ENCODE peak calls at places on chromosomes 1 and 21, in six cellular contexts. W, F, J, C, L and H are unnamed samples.

GRCh38 chr1:12215118-12215517 is 14.7 kb upstream of the VPS13D start:
- DNase-seq in W (no peak), C (no peak), L (no peak), F (no peak), J (no peak), H (no peak)

GRCh38 chr1:58884706-58885661 is 101.1 kb upstream of the JUN start:
- DNase-seq in F (no peak), J (no peak), W (peak), C (no peak), L (no peak), H (no peak)

GRCh38 chr1:51230501-51231078 is 5.5 kb upstream of the RNF11 start:
- DNase-seq in L (no peak), W (no peak), C (no peak), J (no peak), F (no peak), H (no peak)

GRCh38 chr1:77412069-77412793 is 130.4 kb downstream of the AK5 start:
- DNase-seq in C (peak), F (peak), L (peak), W (no peak), J (no peak), H (no peak)

GRCh38 chr21:14736162-14736561 is 190.0 kb upstream of the SAMSN1 start:
- DNase-seq in L (no peak), J (no peak), W (no peak), F (no peak), C (peak), H (peak)

GRCh38 chr1:145690587-145691558 is 16.3 kb downstream of the PDZK1 start:
- DNase-seq in C (no peak), W (no peak), J (peak), L (peak), F (peak), H (peak)

GRCh38 chr1:234973426-234974250 is 155.0 kb downstream of the TOMM20 start:
- DNase-seq in C (no peak), J (no peak), L (no peak), W (no peak), F (no peak), H (no peak)

GRCh38 chr21:35578350-35578782 is 482.0 kb downstream of the SETD4 start:
- DNase-seq in C (no peak), J (no peak), F (peak), L (peak), W (no peak), H (no peak)

GRCh38 chr1:53643061-53643880 is 95.7 kb downstream of the GLIS1 start:
- DNase-seq in J (no peak), L (no peak), C (no peak), W (no peak), F (no peak), H (no peak)

GRCh38 chr1:53575948-53576305 is 116.7 kb downstream of the DMRTB1 start:
- DNase-seq in F (no peak), J (no peak), C (no peak), L (no peak), W (no peak), H (no peak)

GRCh38 chr1:180500689-180501088 is 1.7 kb downstream of the ACBD6 start:
- DNase-seq in F (no peak), C (no peak), J (no peak), W (no peak), L (no peak), H (no peak)

GRCh38 chr1:10795305-10796021 is 983 bp downstream of the CASZ1 start:
- DNase-seq in W (peak), J (no peak), C (no peak), L (no peak), F (peak), H (no peak)

GRCh38 chr1:165383067-165383466 is 26.6 kb upstream of the LMX1A start:
- DNase-seq in W (no peak), C (no peak), J (no peak), L (peak), F (peak), H (no peak)

GRCh38 chr1:80882552-80882951 is 918.2 kb upstream of the ADGRL2 start:
- DNase-seq in W (no peak), C (no peak), L (peak), F (peak), J (no peak), H (no peak)

GRCh38 chr1:183027031-183027430 is 3.8 kb downstream of the LAMC1 start:
- DNase-seq in J (no peak), L (no peak), F (no peak), W (no peak), C (no peak), H (no peak)

GRCh38 chr1:193458628-193459027 is 272.2 kb upstream of the B3GALT2 start:
- DNase-seq in W (no peak), F (no peak), C (no peak), J (no peak), L (no peak), H (no peak)

GRCh38 chr1:43822040-43822439 is 111.6 kb upstream of the ARTN start:
- DNase-seq in F (peak), J (no peak), L (peak), C (no peak), W (no peak), H (no peak)

GRCh38 chr21:42750737-42751530 is 97.5 kb downstream of the PDE9A start:
- DNase-seq in L (no peak), F (no peak), C (no peak), J (no peak), W (no peak), H (no peak)

GRCh38 chr1:60972841-60973364 is 109.5 kb upstream of the NFIA start:
- DNase-seq in L (peak), W (no peak), J (no peak), F (peak), C (no peak), H (no peak)

GRCh38 chr1:88740784-88741183 is 56.7 kb downstream of the PKN2 start:
- DNase-seq in W (no peak), F (peak), L (peak), C (no peak), J (no peak), H (no peak)

GRCh38 chr1:213122514-213122929 is 71.5 kb downstream of the RPS6KC1 start:
- DNase-seq in F (peak), C (peak), W (no peak), L (peak), J (no peak), H (peak)

GRCh38 chr21:26715878-26716506 is 129.2 kb downstream of the ADAMTS1 start:
- DNase-seq in W (peak), L (peak), F (peak), C (peak), J (no peak), H (no peak)

GRCh38 chr1:160146107-160146506 is 5.3 kb upstream of the ATP1A4 start:
- DNase-seq in L (no peak), C (no peak), J (no peak), W (no peak), F (no peak), H (no peak)

GRCh38 chr1:101128211-101128727 is 102.7 kb upstream of the DPH5 start:
- DNase-seq in L (no peak), C (peak), F (no peak), W (no peak), J (peak), H (peak)

GRCh38 chr1:192984058-192984457 is 75.1 kb downstream of the UCHL5 start:
- DNase-seq in L (no peak), J (no peak), W (no peak), F (no peak), C (no peak), H (no peak)

GRCh38 chr1:176517484-176517883 is 54.5 kb downstream of the PAPPA2 start:
- DNase-seq in L (no peak), F (no peak), J (no peak), W (no peak), C (no peak), H (no peak)

GRCh38 chr1:172359531-172359991 is 60.9 kb upstream of the C1orf105 start:
- DNase-seq in J (no peak), F (peak), C (no peak), W (peak), L (peak), H (no peak)

GRCh38 chr1:5648410-5649165 is 343.6 kb downstream of the NPHP4 start:
- DNase-seq in C (peak), W (no peak), J (no peak), L (no peak), F (peak), H (no peak)

GRCh38 chr1:180515857-180516388 is 13.5 kb upstream of the ACBD6 start:
- DNase-seq in J (peak), C (peak), W (peak), L (peak), F (peak), H (peak)

GRCh38 chr1:174692313-174692712 is 244.5 kb downstream of the GPR52 start:
- DNase-seq in W (no peak), J (no peak), C (no peak), L (peak), F (peak), H (no peak)
- TF ChIP-seq CTCF in W (no peak), J (no peak), C (no peak), L (peak), F (peak), H (no peak)

DNA sequence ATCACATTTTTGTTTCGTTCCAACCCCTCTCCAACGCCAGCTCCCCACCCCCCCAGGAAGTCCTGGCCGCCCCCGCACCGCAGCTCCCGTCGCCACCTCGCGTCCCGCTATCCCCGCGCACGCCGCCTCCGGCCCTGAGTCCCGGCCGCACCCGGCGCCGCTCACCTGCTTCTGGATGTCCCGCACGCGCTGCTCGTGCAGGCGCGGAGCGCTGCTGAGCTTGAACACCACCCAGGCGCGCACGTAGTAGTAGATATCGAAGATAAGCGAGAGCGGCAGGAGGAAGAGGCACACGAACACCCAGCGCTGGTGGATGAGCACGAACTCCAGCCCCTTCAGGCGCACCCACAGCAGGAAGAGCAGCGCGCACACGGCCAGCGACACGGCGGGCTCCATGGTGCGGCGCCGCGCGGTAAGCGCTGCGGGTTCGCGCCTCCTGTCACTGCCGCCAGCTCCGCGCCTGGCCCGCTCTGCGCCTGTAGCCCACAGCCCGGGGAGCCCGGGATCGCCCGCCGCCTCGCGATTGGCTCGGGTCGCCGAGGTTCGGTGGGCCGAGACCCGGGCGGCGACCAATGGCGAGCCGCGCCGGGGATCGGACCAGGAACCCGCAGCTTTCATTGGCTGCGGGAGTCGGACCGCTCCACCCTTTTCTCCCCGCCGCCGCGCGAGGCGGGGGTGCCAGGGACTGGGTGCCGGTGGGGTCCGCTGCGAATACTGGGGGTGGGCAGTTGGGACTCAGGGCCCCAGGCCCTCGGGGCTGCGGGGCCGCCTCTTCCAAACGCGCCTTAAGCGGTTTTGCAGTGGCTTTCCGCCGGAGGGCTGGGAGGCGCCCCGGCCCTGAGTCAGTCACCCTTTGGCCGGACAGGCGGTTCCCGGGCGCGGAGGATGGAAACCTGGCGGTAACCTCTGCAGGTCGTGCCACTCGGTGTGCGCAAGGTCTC is at the start of gene DHCR24:
- DNase-seq in F (peak), L (peak), C (peak), J (peak), W (peak), H (peak)
- TF ChIP-seq CTCF in F (no peak), L (no peak), C (no peak), J (no peak), W (no peak), H (no peak)

GRCh38 chr1:71881611-71882010 is 400.7 kb downstream of the NEGR1 start:
- DNase-seq in F (no peak), C (no peak), L (peak), W (no peak), J (no peak), H (no peak)
- TF ChIP-seq CTCF in F (no peak), C (no peak), L (no peak), W (no peak), J (no peak), H (no peak)

GRCh38 chr1:201085902-201086735 is 26.1 kb downstream of the CACNA1S start:
- DNase-seq in J (peak), C (peak), F (peak), W (peak), L (peak), H (no peak)
- TF ChIP-seq CTCF in J (no peak), C (peak), F (peak), W (peak), L (peak), H (peak)